ENCODE peak calls at places on chromosomes 2 and 18, in ten cellular contexts. U is HepG2; N is activated CD8-positive, alpha-beta T cell treated with anti-CD3 and anti-CD28 coated beads for 36 hours; L is aorta; O is naive thymus-derived CD4-positive, alpha-beta T cell; B is activated CD8-positive, alpha-beta memory T cell treated with anti-CD3 and anti-CD28 coated beads, Interleukin-2, amount 10 ng/mL, durations not matched to agents 7 days and 5 days; E is naive thymus-derived CD8-positive, alpha-beta T cell; V is mucosa of descending colon; Z is GM23338; P is activated CD4-positive, alpha-beta T cell treated with anti-CD3 and anti-CD28 coated beads for 36 hours. W is an unnamed sample.

GRCh38 chr2:240640939-240641338 is 15.7 kb downstream of the GPR35 start:
- ATAC-seq in U (peak; percentile 77), N (peak; percentile 87), L (no peak), O (no peak), B (no peak), E (no peak), V (peak; percentile 88), Z (peak; percentile 96), P (no peak), W (no peak)

GRCh38 chr2:136363921-136364320 is 246.0 kb upstream of the CXCR4 start:
- ATAC-seq in U (no peak), N (no peak), L (no peak), O (no peak), B (no peak), E (no peak), V (no peak), Z (no peak), P (no peak), W (no peak)

GRCh38 chr2:1823187-1824169 is 79.2 kb upstream of the PXDN start:
- ATAC-seq in U (peak; percentile 72), N (no peak), L (peak; percentile 24), O (no peak), B (peak; percentile 47), E (no peak), V (no peak), Z (peak; percentile 96), P (no peak), W (no peak)

GRCh38 chr2:15205562-15205961 is 355.6 kb downstream of the NBAS start:
- ATAC-seq in U (no peak), N (peak; percentile 20), L (no peak), O (no peak), B (no peak), E (no peak), V (no peak), Z (no peak), P (peak; percentile 26), W (no peak)

GRCh38 chr2:107336536-107336935 is 450.6 kb upstream of the ST6GAL2 start:
- ATAC-seq in U (no peak), N (no peak), L (no peak), O (no peak), B (no peak), E (no peak), V (no peak), Z (no peak), P (no peak), W (no peak)

GRCh38 chr2:110997646-110998045 is 123.1 kb upstream of the BCL2L11 start:
- ATAC-seq in U (no peak), N (no peak), L (no peak), O (no peak), B (no peak), E (no peak), V (peak; percentile 38), Z (no peak), P (no peak), W (no peak)

GRCh38 chr18:13427354-13427753 is 208.8 kb downstream of the LDLRAD4 start:
- ATAC-seq in U (no peak), N (no peak), L (peak; percentile 81), O (no peak), B (no peak), E (no peak), V (no peak), Z (no peak), P (no peak), W (no peak)

GRCh38 chr18:70355620-70356385 is 67.0 kb downstream of the SOCS6 start:
- ATAC-seq in U (no peak), N (no peak), L (no peak), O (no peak), B (no peak), E (no peak), V (no peak), Z (peak; percentile 83), P (no peak), W (no peak)

GRCh38 chr18:11993264-11993916 is 12.1 kb downstream of the IMPA2 start:
- ATAC-seq in U (peak; percentile 2), N (no peak), L (no peak), O (no peak), B (no peak), E (no peak), V (no peak), Z (no peak), P (no peak), W (no peak)

GRCh38 chr2:70645733-70646420 is 92.3 kb upstream of the TGFA start:
- ATAC-seq in U (peak; percentile 92), N (no peak), L (no peak), O (peak; percentile 15), B (no peak), E (no peak), V (peak; percentile 73), Z (peak; percentile 79), P (no peak), W (no peak)

GRCh38 chr2:177281400-177282021 is 17.0 kb upstream of the NFE2L2 start:
- ATAC-seq in U (peak; percentile 26), N (no peak), L (peak; percentile 38), O (peak; percentile 88), B (no peak), E (no peak), V (peak; percentile 59), Z (no peak), P (no peak), W (no peak)

W was measured in activated T-helper 17 cell treated with anti-CD3 and anti-CD28 coated beads, Interleukin-2, amount 50 U/mL, for 72 hours.